ENCODE peak calls at places on chromosomes 2 and 18, in four cellular contexts. M is T-helper 1 cell, J is epithelial cell of esophagus, E is progenitor cell of endocrine pancreas. C is an unnamed sample.
A peak's percentile ranks its signal among the peaks of the same experiment; 100 is the strongest.

GRCh38 chr2:158586491-158586890 is 129.7 kb downstream of the PKP4 start:
- DNase-seq in J (peak; percentile 85), E (no peak), M (no peak), C (no peak)

GRCh38 chr2:219987830-219988229 is 360.4 kb downstream of the SLC4A3 start:
- DNase-seq in M (no peak), E (no peak), J (peak; percentile 97), C (no peak)

GRCh38 chr18:56727399-56727798 is 76.2 kb downstream of the WDR7 start:
- DNase-seq in J (peak; percentile 4), E (no peak), M (no peak), C (no peak)

GRCh38 chr2:225122007-225122406 is 79.7 kb upstream of the DOCK10 start:
- DNase-seq in E (no peak), M (peak; percentile 2), J (no peak), C (no peak)

GRCh38 chr2:233342301-233342700 is 12.0 kb upstream of the DGKD start:
- DNase-seq in M (no peak), E (no peak), J (no peak), C (no peak)

GRCh38 chr2:28753043-28753683 is 1.5 kb downstream of the PPP1CB start:
- DNase-seq in J (peak; percentile 86), M (peak; percentile 37), E (no peak), C (peak; percentile 73)

GRCh38 chr2:19574788-19575260 is 216.4 kb upstream of the OSR1 start:
- DNase-seq in E (no peak), J (peak; percentile 42), M (no peak), C (no peak)

GRCh38 chr2:176732780-176733179 is 463.5 kb downstream of the MTX2 start:
- DNase-seq in E (no peak), M (no peak), J (no peak), C (no peak)

GRCh38 chr2:3652896-3653625 is 4.9 kb upstream of the ALLC start:
- DNase-seq in M (no peak), J (no peak), E (no peak), C (no peak)